ENCODE peak calls at places on chromosomes 2 and 18, in five cellular contexts. T, I, P, M and Y are unnamed samples.

GRCh38 chr2:131154071-131154531 is 49.0 kb downstream of the PLEKHB2 start:
- DNase-seq in I (peak), T (peak), P (peak), M (peak), Y (peak)

GRCh38 chr2:17878222-17879136 is at the start of gene KCNS3:
- DNase-seq in T (peak), P (no peak), M (peak), I (peak), Y (peak)

GRCh38 chr18:76391038-76391437 is 104.0 kb downstream of the ZNF516 start:
- DNase-seq in T (no peak), M (no peak), I (no peak), P (no peak), Y (no peak)

GRCh38 chr18:10169064-10169562 is 255.3 kb downstream of the VAPA start:
- DNase-seq in P (no peak), I (peak), M (no peak), T (no peak), Y (no peak)

GRCh38 chr2:28544915-28545589 is 49.2 kb downstream of the PLB1 start:
- DNase-seq in M (no peak), I (no peak), T (no peak), P (no peak), Y (no peak)

GRCh38 chr2:10382313-10383061 is 65.6 kb downstream of the ODC1 start:
- DNase-seq in T (no peak), P (peak), M (peak), I (no peak), Y (no peak)

GRCh38 chr2:17043173-17043572 is 377.5 kb upstream of the CYRIA start:
- DNase-seq in M (no peak), I (peak), P (no peak), T (no peak), Y (no peak)

GRCh38 chr2:77962943-77963342 is 440.8 kb upstream of the LRRTM4 start:
- DNase-seq in P (no peak), T (no peak), I (no peak), M (no peak), Y (no peak)

GRCh38 chr2:86011449-86011941 is 94.2 kb downstream of the POLR1A start:
- DNase-seq in T (peak), I (no peak), P (no peak), M (peak), Y (no peak)

GRCh38 chr18:65523461-65523860 is 227.4 kb upstream of the CDH7 start:
- DNase-seq in I (no peak), M (no peak), P (no peak), T (no peak), Y (no peak)

GRCh38 chr2:232014681-232015080 is 53.2 kb downstream of the DIS3L2 start:
- DNase-seq in M (no peak), P (no peak), I (no peak), T (no peak), Y (no peak)

GRCh38 chr2:73983322-73984202 is 1.1 kb upstream of the TET3 start:
- DNase-seq in P (peak), I (no peak), T (peak), M (no peak), Y (peak)

GRCh38 chr2:159094173-159094737 is 125.8 kb downstream of the TANC1 start:
- DNase-seq in T (no peak), M (peak), I (peak), P (peak), Y (peak)

GRCh38 chr18:55100817-55101457 is 141.7 kb upstream of the CCDC68 start:
- DNase-seq in I (peak), M (no peak), T (no peak), P (no peak), Y (no peak)

GRCh38 chr2:205889073-205889472 is 196.9 kb downstream of the INO80D start:
- DNase-seq in T (no peak), M (no peak), P (no peak), I (peak), Y (no peak)

GRCh38 chr2:36356990-36357505 is 1.5 kb downstream of the CRIM1 start:
- DNase-seq in M (peak), P (peak), T (no peak), I (peak), Y (no peak)

GRCh38 chr2:82795446-82795845 is 1663.6 kb downstream of the SUCLG1 start:
- DNase-seq in I (peak), M (no peak), P (no peak), T (no peak), Y (no peak)

GRCh38 chr2:144671695-144672094 is 151.8 kb upstream of the ZEB2 start:
- DNase-seq in I (peak), P (no peak), T (no peak), M (no peak), Y (no peak)

GRCh38 chr2:641501-642430 is 35.4 kb downstream of the TMEM18 start:
- DNase-seq in I (no peak), P (peak), M (no peak), T (no peak), Y (no peak)

GRCh38 chr18:8977166-8977565 is 125.3 kb upstream of the NDUFV2 start:
- DNase-seq in P (no peak), I (no peak), M (no peak), T (no peak), Y (no peak)
- H3K27ac ChIP-seq in P (no peak), I (no peak), M (no peak), T (no peak), Y (no peak)

GRCh38 chr2:57880967-57881366 is 165.6 kb upstream of the VRK2 start:
- DNase-seq in I (no peak), T (no peak), M (no peak), P (no peak), Y (no peak)
- H3K27ac ChIP-seq in I (no peak), T (no peak), M (no peak), P (no peak), Y (no peak)

GRCh38 chr2:135050684-135051083 is 1.4 kb upstream of the RAB3GAP1 start:
- DNase-seq in P (no peak), I (no peak), M (no peak), T (no peak), Y (no peak)
- H3K27ac ChIP-seq in P (peak), I (no peak), M (peak), T (peak), Y (no peak)

GRCh38 chr2:221529943-221530652 is 42.0 kb downstream of the EPHA4 start:
- DNase-seq in I (peak), M (no peak), P (no peak), T (no peak), Y (no peak)
- H3K27ac ChIP-seq in I (peak), M (peak), P (peak), T (no peak), Y (no peak)

GRCh38 chr2:55111230-55111569 is 60.9 kb upstream of the RTN4 start:
- DNase-seq in P (no peak), M (no peak), I (no peak), T (no peak), Y (no peak)
- H3K27ac ChIP-seq in P (peak), M (peak), I (peak), T (peak), Y (no peak)

GRCh38 chr2:224908820-224909219 is 133.4 kb downstream of the DOCK10 start:
- DNase-seq in T (no peak), I (no peak), M (no peak), P (no peak), Y (no peak)
- H3K27ac ChIP-seq in T (no peak), I (no peak), M (no peak), P (no peak), Y (no peak)

DNA sequence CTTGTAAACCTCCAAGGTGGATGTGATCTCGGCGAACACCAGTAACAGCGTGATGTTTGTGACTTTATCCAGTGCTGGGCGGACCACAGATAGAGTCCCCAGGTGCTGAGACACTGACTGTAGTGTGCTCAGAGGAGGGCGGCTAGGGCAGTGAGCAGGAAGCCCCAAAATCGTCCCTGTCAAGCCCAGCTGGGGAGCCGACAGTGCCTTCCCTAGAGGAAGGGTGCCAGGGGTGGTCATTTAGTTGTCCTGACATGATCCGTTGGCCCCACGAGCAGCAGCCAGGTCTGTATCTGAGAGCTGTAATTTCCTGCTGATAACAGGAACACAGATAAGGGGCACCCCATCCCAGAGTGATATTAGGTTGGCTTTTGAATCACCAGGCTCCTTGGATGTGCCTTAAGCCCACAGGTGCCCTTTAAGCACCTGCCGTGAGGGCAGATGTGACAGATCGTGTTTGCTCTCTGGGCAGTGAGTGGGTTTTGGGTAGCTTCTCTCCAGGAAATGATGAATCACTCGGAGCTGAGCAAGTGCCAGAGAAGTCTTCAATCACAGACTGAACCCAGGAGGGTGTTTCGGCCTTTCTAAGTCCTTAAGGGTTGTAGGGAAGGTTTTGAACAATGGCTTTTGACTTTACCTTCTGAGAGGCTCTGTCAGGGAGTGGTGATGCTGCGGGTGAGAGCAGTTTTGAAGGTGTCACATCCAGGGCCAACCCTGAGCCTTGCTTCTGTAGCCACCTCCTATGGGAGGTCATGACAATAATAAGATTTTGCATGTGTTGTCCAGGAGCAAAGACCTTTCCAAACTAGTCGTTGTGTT is 7.7 kb downstream of the LPIN1 start:
- DNase-seq in I (peak), T (no peak), M (peak), P (no peak), Y (peak)
- H3K27ac ChIP-seq in I (no peak), T (peak), M (no peak), P (peak), Y (peak)

GRCh38 chr2:229154381-229154780 is 116.7 kb downstream of the PID1 start:
- DNase-seq in P (no peak), M (no peak), T (no peak), I (peak), Y (no peak)

GRCh38 chr2:229152784-229153183 is 118.3 kb downstream of the PID1 start:
- DNase-seq in M (no peak), I (no peak), P (no peak), T (no peak), Y (no peak)

GRCh38 chr2:229150317-229150716 is 120.8 kb downstream of the PID1 start:
- DNase-seq in I (no peak), M (no peak), T (no peak), P (no peak), Y (no peak)

GRCh38 chr2:229153946-229154345 is 117.1 kb downstream of the PID1 start:
- DNase-seq in P (no peak), T (no peak), I (no peak), M (no peak), Y (no peak)

GRCh38 chr2:229153307-229153706 is 117.8 kb downstream of the PID1 start:
- DNase-seq in M (no peak), I (no peak), T (no peak), P (no peak), Y (no peak)
- H3K27ac ChIP-seq in M (no peak), I (no peak), T (no peak), P (no peak), Y (no peak)

GRCh38 chr2:152613235-152613634 is 104.0 kb downstream of the PRPF40A start:
- DNase-seq in P (no peak), I (peak), M (no peak), T (no peak), Y (no peak)
- H3K27ac ChIP-seq in P (no peak), I (no peak), M (no peak), T (peak), Y (no peak)